ENCODE peak calls at places on chromosomes 6 and 20, in four cellular contexts. L, X, V and A are unnamed samples.

GRCh38 chr6:131950767-131951575 is at the start of gene CCN2:
- DNase-seq in L (peak; percentile 95), V (no peak), X (no peak), A (peak; percentile 57)

GRCh38 chr20:32737371-32738223 is 5.7 kb downstream of the COMMD7 start:
- DNase-seq in L (no peak), V (no peak), X (no peak), A (no peak)

GRCh38 chr6:56334937-56335336 is 87.6 kb upstream of the COL21A1 start:
- DNase-seq in V (no peak), X (no peak), L (no peak), A (no peak)

GRCh38 chr6:159378361-159378760 is 209.2 kb downstream of the FNDC1 start:
- DNase-seq in V (no peak), L (no peak), X (no peak), A (no peak)

GRCh38 chr20:51199920-51200319 is 177.0 kb upstream of the KCNG1 start:
- DNase-seq in V (no peak), L (no peak), X (no peak), A (no peak)

GRCh38 chr6:139828751-139829519 is 454.5 kb upstream of the CITED2 start:
- DNase-seq in V (no peak), L (no peak), X (no peak), A (no peak)

GRCh38 chr6:137056121-137056880 is 11.5 kb upstream of the IL20RA start:
- DNase-seq in L (no peak), X (no peak), V (no peak), A (no peak)

GRCh38 chr6:109094351-109095035 is at the start of gene SESN1:
- DNase-seq in X (peak; percentile 43), L (peak; percentile 93), V (peak; percentile 94), A (peak; percentile 97)

GRCh38 chr6:19578489-19578888 is 258.7 kb upstream of the ID4 start:
- DNase-seq in X (no peak), L (no peak), V (no peak), A (no peak)

GRCh38 chr6:97405818-97406409 is 122.9 kb upstream of the MMS22L start:
- DNase-seq in X (no peak), V (no peak), L (no peak), A (no peak)

GRCh38 chr6:104566411-104566810 is 293.3 kb downstream of the HACE1 start:
- DNase-seq in L (no peak), X (no peak), V (no peak), A (no peak)

GRCh38 chr6:121222656-121223055 is 111.6 kb downstream of the TBC1D32 start:
- DNase-seq in X (no peak), L (no peak), V (no peak), A (no peak)

GRCh38 chr6:20948531-20948930 is 414.3 kb downstream of the CDKAL1 start:
- DNase-seq in X (no peak), L (no peak), V (no peak), A (no peak)

GRCh38 chr6:120764312-120764711 is 570.0 kb downstream of the TBC1D32 start:
- DNase-seq in L (no peak), X (no peak), V (no peak), A (no peak)

GRCh38 chr6:34181903-34182302 is 36.0 kb upstream of the GRM4 start:
- DNase-seq in V (no peak), X (no peak), L (no peak), A (no peak)

GRCh38 chr6:38997128-38997761 is 51.3 kb upstream of the GLP1R start:
- DNase-seq in V (peak; percentile 57), X (no peak), L (peak; percentile 80), A (peak; percentile 49)

GRCh38 chr6:135236319-135236718 is 55.2 kb downstream of the MYB start:
- DNase-seq in X (no peak), V (no peak), L (no peak), A (no peak)

GRCh38 chr6:144415014-144415413 is 129.9 kb downstream of the UTRN start:
- DNase-seq in L (no peak), V (no peak), X (no peak), A (no peak)

GRCh38 chr6:111585241-111585968 is 20.3 kb downstream of the TRAF3IP2 start:
- DNase-seq in V (no peak), X (no peak), L (no peak), A (no peak)

GRCh38 chr20:50645253-50646068 is 45.9 kb downstream of the RIPOR3 start:
- DNase-seq in X (no peak), L (peak; percentile 77), V (no peak), A (no peak)

GRCh38 chr6:47414517-47415167 is 62.9 kb upstream of the CD2AP start:
- DNase-seq in L (no peak), V (no peak), X (peak; percentile 47), A (no peak)

GRCh38 chr6:145756170-145756662 is 20.9 kb upstream of the EPM2A start:
- DNase-seq in V (no peak), L (no peak), X (no peak), A (peak; percentile 39)

GRCh38 chr20:46307139-46307998 is 929 bp downstream of the CDH22 start:
- DNase-seq in L (peak; percentile 82), X (no peak), V (peak; percentile 89), A (peak; percentile 89)

GRCh38 chr6:40907198-40907701 is 131.8 kb downstream of the UNC5CL start:
- DNase-seq in X (no peak), L (no peak), V (no peak), A (peak; percentile 41)

GRCh38 chr6:105835373-105835772 is 250.8 kb upstream of the PRDM1 start:
- DNase-seq in X (no peak), L (peak; percentile 69), V (peak; percentile 60), A (no peak)

GRCh38 chr20:13221673-13222318 is 722 bp downstream of the ISM1 start:
- DNase-seq in V (no peak), L (peak; percentile 71), X (no peak), A (peak; percentile 88)

GRCh38 chr6:3259491-3259958 is 778 bp downstream of the PSMG4 start:
- DNase-seq in V (no peak), L (no peak), X (no peak), A (peak; percentile 67)
- TF ChIP-seq USF1 in V (peak; percentile 47), L (no peak), X (no peak), A (no peak)

DNA sequence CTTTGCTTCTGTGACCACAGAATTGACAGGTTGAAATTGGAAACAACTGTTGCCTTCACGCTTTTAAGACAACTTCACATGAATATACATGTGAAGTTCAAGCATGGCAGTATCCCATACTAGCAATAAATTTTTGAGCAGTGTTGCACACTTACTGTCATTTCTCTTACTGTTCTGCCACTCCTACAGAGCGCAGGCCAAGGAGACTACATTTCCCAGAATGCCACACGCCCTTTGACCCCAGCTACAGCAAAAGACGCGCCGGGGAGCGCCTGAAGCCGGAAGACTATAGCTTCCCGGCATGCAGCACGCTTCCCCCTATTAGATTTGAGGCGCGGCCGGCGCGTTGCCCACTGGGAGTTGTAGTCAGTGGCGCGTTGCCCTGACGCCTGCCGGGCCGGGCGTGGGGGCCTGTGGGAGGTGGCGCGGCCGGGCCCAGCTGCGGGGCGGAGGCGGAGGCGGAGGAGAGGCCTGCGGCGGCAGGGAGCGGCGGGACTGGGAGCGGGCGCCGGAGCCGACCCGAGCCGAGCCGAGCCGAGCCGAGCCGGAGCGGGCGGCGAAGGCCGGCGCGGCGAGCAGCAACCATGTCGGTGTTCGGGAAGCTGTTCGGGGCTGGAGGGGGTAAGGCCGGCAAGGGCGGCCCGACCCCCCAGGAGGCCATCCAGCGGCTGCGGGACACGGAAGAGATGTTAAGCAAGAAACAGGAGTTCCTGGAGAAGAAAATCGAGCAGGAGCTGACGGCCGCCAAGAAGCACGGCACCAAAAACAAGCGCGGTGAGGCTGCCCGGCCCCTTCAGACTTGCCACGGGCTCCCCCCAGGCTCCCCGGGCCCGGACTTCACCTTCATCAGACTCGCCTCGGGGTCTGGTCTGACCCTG is at the start of gene CHMP4B:
- DNase-seq in L (peak; percentile 99), X (peak; percentile 87), V (peak; percentile 96), A (peak; percentile 97)
- TF ChIP-seq USF1 in L (no peak), X (no peak), V (no peak), A (peak; percentile 6)

GRCh38 chr20:63090052-63090451 is 83.3 kb upstream of the BHLHE23 start:
- DNase-seq in L (no peak), V (no peak), X (no peak), A (no peak)

GRCh38 chr20:63087872-63088680 is 81.3 kb upstream of the BHLHE23 start:
- DNase-seq in X (no peak), L (peak; percentile 9), V (no peak), A (no peak)

GRCh38 chr20:63087236-63087871 is 80.6 kb upstream of the BHLHE23 start:
- DNase-seq in X (no peak), V (no peak), L (peak; percentile 8), A (no peak)

GRCh38 chr20:63090682-63091571 is 84.2 kb upstream of the BHLHE23 start:
- DNase-seq in X (no peak), V (no peak), L (peak; percentile 10), A (no peak)

GRCh38 chr20:63089051-63089907 is 82.5 kb upstream of the BHLHE23 start:
- DNase-seq in X (no peak), L (peak; percentile 28), V (no peak), A (peak; percentile 46)
- TF ChIP-seq USF1 in X (no peak), L (no peak), V (no peak), A (no peak)

GRCh38 chr6:4280721-4281120 is 145.3 kb upstream of the ECI2 start:
- DNase-seq in X (no peak), L (no peak), V (no peak), A (no peak)

GRCh38 chr6:4282926-4283325 is 147.6 kb upstream of the ECI2 start:
- DNase-seq in L (no peak), X (no peak), V (no peak), A (no peak)

GRCh38 chr6:4280031-4280430 is 144.7 kb upstream of the ECI2 start:
- DNase-seq in L (no peak), V (no peak), X (no peak), A (no peak)

DNA sequence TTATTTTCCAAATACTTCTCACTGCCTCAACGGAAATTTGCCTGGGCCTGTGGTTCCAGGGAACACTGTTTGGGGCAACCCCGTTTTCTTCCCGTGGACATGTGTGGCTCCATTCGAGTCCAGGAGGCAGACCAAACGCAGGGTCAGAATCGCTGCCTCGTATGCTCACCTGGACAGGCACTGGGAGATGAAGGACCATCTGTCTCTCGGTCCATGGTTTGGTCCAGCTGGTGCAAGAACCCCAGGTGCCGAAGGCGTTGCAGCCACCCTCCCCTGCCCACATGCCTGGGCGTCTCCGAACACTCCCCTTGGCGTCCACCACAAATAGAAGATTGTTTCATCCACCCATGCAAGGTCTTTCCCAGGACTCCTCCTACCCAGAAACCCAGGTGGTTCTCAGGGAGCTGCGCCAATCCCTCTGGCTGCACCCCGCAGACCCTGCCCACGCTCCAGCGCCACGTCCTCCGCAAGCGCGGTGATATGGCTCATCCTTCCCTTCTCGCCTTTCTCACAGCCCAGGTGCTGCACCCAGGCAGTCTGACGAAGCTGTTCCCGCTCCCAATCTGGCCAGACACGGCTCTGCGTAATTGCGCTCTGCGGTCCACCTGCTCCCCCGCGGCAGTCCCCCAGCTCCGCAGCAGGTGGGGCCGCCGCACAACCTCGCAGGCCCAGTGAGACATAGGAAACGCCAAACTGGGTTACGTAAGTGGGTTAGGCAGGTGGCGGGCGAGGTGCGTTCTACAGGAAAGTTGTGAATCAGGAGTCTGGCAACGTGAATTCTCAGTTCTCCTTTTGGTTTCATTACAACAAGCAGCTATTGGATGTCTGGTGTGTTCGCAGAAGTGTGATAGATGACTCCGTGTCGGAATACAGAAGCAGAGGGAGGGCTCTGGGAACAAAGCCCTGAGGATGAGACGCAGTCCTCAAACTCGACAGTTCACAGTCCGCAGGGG is 146.2 kb upstream of the ECI2 start:
- DNase-seq in L (peak; percentile 64), X (peak; percentile 53), V (no peak), A (no peak)
- TF ChIP-seq USF1 in L (no peak), X (no peak), V (no peak), A (no peak)

GRCh38 chr6:164531745-164532144 is 777.7 kb downstream of the C6orf118 start:
- DNase-seq in L (no peak), X (no peak), V (no peak), A (no peak)
- TF ChIP-seq USF1 in L (no peak), X (no peak), V (no peak), A (no peak)